ENCODE peak calls at places on chromosome 2, in nine cellular contexts. One of them, this sample, is unnamed.

GRCh38 chr2:183404392-183404791 is 280.1 kb downstream of the NUP35 start:
- DNase-seq in CD8-positive, alpha-beta memory T cell: no peak
- DNase-seq in psoas muscle: no peak
- DNase-seq in cardiac muscle cell: no peak
- DNase-seq in BE2C: no peak
- DNase-seq in mesendoderm: no peak
- DNase-seq in Peyer's patch: no peak
- DNase-seq in left lung: peak; percentile 55
- DNase-seq in GM23248: no peak
- DNase-seq in this sample: no peak

GRCh38 chr2:239596298-239596697 is 195.5 kb upstream of the HDAC4 start:
- DNase-seq in BE2C: no peak
- DNase-seq in psoas muscle: no peak
- DNase-seq in left lung: no peak
- DNase-seq in Peyer's patch: no peak
- DNase-seq in cardiac muscle cell: no peak
- DNase-seq in CD8-positive, alpha-beta memory T cell: no peak
- DNase-seq in mesendoderm: peak; percentile 16
- DNase-seq in GM23248: no peak
- DNase-seq in this sample: no peak

GRCh38 chr2:54640834-54641540 is 82.5 kb upstream of the EML6 start:
- DNase-seq in CD8-positive, alpha-beta memory T cell: no peak
- DNase-seq in BE2C: no peak
- DNase-seq in cardiac muscle cell: peak; percentile 23
- DNase-seq in mesendoderm: no peak
- DNase-seq in psoas muscle: no peak
- DNase-seq in Peyer's patch: no peak
- DNase-seq in left lung: no peak
- DNase-seq in GM23248: no peak
- DNase-seq in this sample: no peak

GRCh38 chr2:174545240-174545639 is 52.4 kb downstream of the WIPF1 start:
- DNase-seq in mesendoderm: no peak
- DNase-seq in psoas muscle: no peak
- DNase-seq in left lung: no peak
- DNase-seq in GM23248: no peak
- DNase-seq in cardiac muscle cell: no peak
- DNase-seq in Peyer's patch: no peak
- DNase-seq in BE2C: no peak
- DNase-seq in CD8-positive, alpha-beta memory T cell: no peak
- DNase-seq in this sample: no peak

GRCh38 chr2:237604960-237605359 is 14.4 kb upstream of the RAB17 start:
- DNase-seq in BE2C: no peak
- DNase-seq in CD8-positive, alpha-beta memory T cell: no peak
- DNase-seq in Peyer's patch: no peak
- DNase-seq in GM23248: peak; percentile 45
- DNase-seq in mesendoderm: peak; percentile 87
- DNase-seq in cardiac muscle cell: peak; percentile 59
- DNase-seq in left lung: no peak
- DNase-seq in psoas muscle: no peak
- DNase-seq in this sample: no peak

GRCh38 chr2:151634726-151635467 is 99.4 kb downstream of the NEB start:
- DNase-seq in GM23248: peak; percentile 13
- DNase-seq in Peyer's patch: no peak
- DNase-seq in CD8-positive, alpha-beta memory T cell: no peak
- DNase-seq in cardiac muscle cell: no peak
- DNase-seq in psoas muscle: no peak
- DNase-seq in mesendoderm: no peak
- DNase-seq in left lung: no peak
- DNase-seq in BE2C: no peak
- DNase-seq in this sample: no peak

GRCh38 chr2:51981813-51982212 is 949.9 kb upstream of the NRXN1 start:
- DNase-seq in mesendoderm: no peak
- DNase-seq in left lung: no peak
- DNase-seq in psoas muscle: no peak
- DNase-seq in Peyer's patch: no peak
- DNase-seq in CD8-positive, alpha-beta memory T cell: no peak
- DNase-seq in BE2C: no peak
- DNase-seq in cardiac muscle cell: peak; percentile 57
- DNase-seq in GM23248: peak; percentile 41
- DNase-seq in this sample: no peak

GRCh38 chr2:46352621-46353020 is 55.4 kb downstream of the EPAS1 start:
- DNase-seq in GM23248: no peak
- DNase-seq in mesendoderm: no peak
- DNase-seq in CD8-positive, alpha-beta memory T cell: no peak
- DNase-seq in left lung: no peak
- DNase-seq in cardiac muscle cell: no peak
- DNase-seq in Peyer's patch: no peak
- DNase-seq in psoas muscle: no peak
- DNase-seq in BE2C: no peak
- DNase-seq in this sample: no peak

GRCh38 chr2:165018207-165018606 is 62.9 kb upstream of the SLC38A11 start:
- DNase-seq in BE2C: no peak
- DNase-seq in GM23248: peak; percentile 22
- DNase-seq in Peyer's patch: no peak
- DNase-seq in psoas muscle: no peak
- DNase-seq in left lung: no peak
- DNase-seq in mesendoderm: peak; percentile 82
- DNase-seq in cardiac muscle cell: peak; percentile 3
- DNase-seq in CD8-positive, alpha-beta memory T cell: no peak
- DNase-seq in this sample: no peak

DNA sequence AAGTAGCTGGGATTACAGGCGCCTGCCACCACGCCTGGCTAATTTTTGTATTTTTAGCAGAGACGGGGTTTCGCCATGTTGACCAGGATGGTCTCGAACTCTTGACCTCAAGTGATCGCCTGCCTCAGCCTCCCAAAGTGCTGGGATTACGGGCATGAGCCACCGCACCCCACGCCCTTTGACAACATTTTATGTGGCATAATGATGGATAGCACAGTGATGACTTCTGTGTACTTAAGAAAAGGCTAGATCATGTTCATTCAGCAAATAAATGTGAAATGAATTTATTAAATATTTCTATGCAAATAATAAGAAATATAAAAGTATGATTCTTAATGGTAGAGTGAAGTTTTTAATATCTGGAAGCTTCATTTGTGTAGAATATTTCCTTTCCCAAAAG is 2.6 kb upstream of the HTR2B start:
- DNase-seq in left lung: no peak
- DNase-seq in CD8-positive, alpha-beta memory T cell: no peak
- DNase-seq in psoas muscle: no peak
- DNase-seq in BE2C: no peak
- DNase-seq in Peyer's patch: no peak
- DNase-seq in cardiac muscle cell: no peak
- DNase-seq in GM23248: no peak
- DNase-seq in mesendoderm: no peak
- DNase-seq in this sample: no peak
- H3K4me1 ChIP-seq in left lung: no peaks in the 10 kb centered on the region
- H3K4me1 ChIP-seq in CD8-positive, alpha-beta memory T cell: no peaks in the 10 kb centered on the region
- H3K4me1 ChIP-seq in psoas muscle: peaks cover 14% of the 10 kb centered on the region
- H3K4me1 ChIP-seq in BE2C: no peaks in the 10 kb centered on the region
- H3K4me1 ChIP-seq in Peyer's patch: no peaks in the 10 kb centered on the region
- H3K4me1 ChIP-seq in cardiac muscle cell: peaks cover 27% of the 10 kb centered on the region
- H3K4me1 ChIP-seq in GM23248: peaks cover 24% of the 10 kb centered on the region
- H3K4me1 ChIP-seq in mesendoderm: peaks cover 5% of the 10 kb centered on the region
- H3K4me1 ChIP-seq in this sample: peaks cover 55% of the 10 kb centered on the region

GRCh38 chr2:37330669-37331068 is 6.0 kb upstream of the PRKD3 start:
- DNase-seq in BE2C: no peak
- DNase-seq in Peyer's patch: no peak
- DNase-seq in cardiac muscle cell: no peak
- DNase-seq in CD8-positive, alpha-beta memory T cell: no peak
- DNase-seq in mesendoderm: no peak
- DNase-seq in psoas muscle: no peak
- DNase-seq in left lung: no peak
- DNase-seq in GM23248: no peak
- DNase-seq in this sample: no peak
- H3K27me3 ChIP-seq in BE2C: no peaks in the 10 kb centered on the region
- H3K27me3 ChIP-seq in Peyer's patch: no peaks in the 10 kb centered on the region
- H3K27me3 ChIP-seq in cardiac muscle cell: no peaks in the 10 kb centered on the region
- H3K27me3 ChIP-seq in CD8-positive, alpha-beta memory T cell: no peaks in the 10 kb centered on the region
- H3K27me3 ChIP-seq in mesendoderm: no peaks in the 10 kb centered on the region
- H3K27me3 ChIP-seq in psoas muscle: no peaks in the 10 kb centered on the region
- H3K27me3 ChIP-seq in left lung: no peaks in the 10 kb centered on the region
- H3K27me3 ChIP-seq in GM23248: no peaks in the 10 kb centered on the region
- H3K27me3 ChIP-seq in this sample: no peaks in the 10 kb centered on the region

GRCh38 chr2:26193578-26194231 is 20.8 kb downstream of the GAREM2 start:
- DNase-seq in left lung: no peak
- DNase-seq in cardiac muscle cell: no peak
- DNase-seq in GM23248: peak; percentile 63
- DNase-seq in CD8-positive, alpha-beta memory T cell: no peak
- DNase-seq in Peyer's patch: no peak
- DNase-seq in psoas muscle: no peak
- DNase-seq in mesendoderm: no peak
- DNase-seq in BE2C: no peak
- DNase-seq in this sample: no peak
- H3K36me3 ChIP-seq in left lung: no peaks in the 10 kb centered on the region
- H3K36me3 ChIP-seq in cardiac muscle cell: peaks cover 25% of the 10 kb centered on the region
- H3K36me3 ChIP-seq in GM23248: peaks cover 27% of the 10 kb centered on the region
- H3K36me3 ChIP-seq in CD8-positive, alpha-beta memory T cell: peaks cover 71% of the 10 kb centered on the region
- H3K36me3 ChIP-seq in Peyer's patch: no peaks in the 10 kb centered on the region
- H3K36me3 ChIP-seq in psoas muscle: peaks cover 22% of the 10 kb centered on the region
- H3K36me3 ChIP-seq in mesendoderm: peaks cover 7% of the 10 kb centered on the region
- H3K36me3 ChIP-seq in BE2C: peaks cover 67% of the 10 kb centered on the region
- H3K36me3 ChIP-seq in this sample: peaks cover 64% of the 10 kb centered on the region

GRCh38 chr2:227539465-227539956 is 59.2 kb upstream of the SCYGR2 start:
- DNase-seq in psoas muscle: no peak
- DNase-seq in left lung: no peak
- DNase-seq in GM23248: no peak
- DNase-seq in mesendoderm: no peak
- DNase-seq in CD8-positive, alpha-beta memory T cell: no peak
- DNase-seq in cardiac muscle cell: no peak
- DNase-seq in Peyer's patch: no peak
- DNase-seq in BE2C: no peak
- DNase-seq in this sample: no peak
- H3K4me1 ChIP-seq in psoas muscle: no peaks in the 10 kb centered on the region
- H3K4me1 ChIP-seq in left lung: no peaks in the 10 kb centered on the region
- H3K4me1 ChIP-seq in GM23248: no peaks in the 10 kb centered on the region
- H3K4me1 ChIP-seq in mesendoderm: no peaks in the 10 kb centered on the region
- H3K4me1 ChIP-seq in CD8-positive, alpha-beta memory T cell: no peaks in the 10 kb centered on the region
- H3K4me1 ChIP-seq in cardiac muscle cell: no peaks in the 10 kb centered on the region
- H3K4me1 ChIP-seq in Peyer's patch: no peaks in the 10 kb centered on the region
- H3K4me1 ChIP-seq in BE2C: no peaks in the 10 kb centered on the region
- H3K4me1 ChIP-seq in this sample: no peaks in the 10 kb centered on the region